ENCODE peak calls at places on chromosomes 1 and 21, in eight cellular contexts. F is type B pancreatic cell, L is DMS153, M is M059J, Q is ACHN, G is left cardiac atrium, R is fibroblast of lung, X is fibroblast of pulmonary artery. H is an unnamed sample.
A peak's percentile ranks its signal among the peaks of the same experiment; 100 is the strongest.

GRCh38 chr1:201320168-201320842 is 37.0 kb downstream of the PKP1 start:
- DNase-seq in F (no peak), L (no peak), M (no peak), Q (no peak), G (no peak), R (no peak), X (no peak), H (no peak)

GRCh38 chr21:42962360-42963007 is 11.9 kb upstream of the PKNOX1 start:
- DNase-seq in F (no peak), L (no peak), M (no peak), Q (no peak), G (no peak), R (no peak), X (no peak), H (no peak)

GRCh38 chr1:210792703-210793102 is 341.2 kb downstream of the KCNH1 start:
- DNase-seq in F (no peak), L (no peak), M (peak; percentile 90), Q (peak; percentile 84), G (no peak), R (peak; percentile 92), X (peak; percentile 1), H (no peak)

GRCh38 chr21:42269382-42269781 is 45.8 kb downstream of the TFF3 start:
- DNase-seq in F (no peak), L (peak; percentile 72), M (no peak), Q (no peak), G (no peak), R (no peak), X (no peak), H (no peak)

GRCh38 chr21:40194181-40194580 is 326.9 kb downstream of the PCP4 start:
- DNase-seq in F (no peak), L (no peak), M (no peak), Q (no peak), G (no peak), R (peak; percentile 17), X (no peak), H (no peak)

GRCh38 chr1:116763787-116764465 is 9.7 kb downstream of the CD2 start:
- DNase-seq in F (no peak), L (no peak), M (no peak), Q (peak; percentile 47), G (no peak), R (no peak), X (peak; percentile 22), H (no peak)

GRCh38 chr1:214636436-214636835 is 33.4 kb downstream of the CENPF start:
- DNase-seq in F (no peak), L (no peak), M (no peak), Q (no peak), G (no peak), R (no peak), X (no peak), H (no peak)

GRCh38 chr1:53546409-53547155 is 87.4 kb downstream of the DMRTB1 start:
- DNase-seq in F (no peak), L (no peak), M (no peak), Q (no peak), G (peak; percentile 6), R (no peak), X (no peak), H (peak; percentile 2)

GRCh38 chr21:36576441-36576840 is 96.5 kb upstream of the CLDN14 start:
- DNase-seq in F (no peak), L (no peak), M (no peak), Q (no peak), G (no peak), R (no peak), X (no peak), H (no peak)